ENCODE peak calls at places on chromosomes 2 and 18, in five cellular contexts. Q is kidney glomerular epithelial cell, J is kidney tubule cell, T is sigmoid colon, R is NCI-H510A treated with DMSO at 0.1 percent for 48 hours. D is an unnamed sample.

GRCh38 chr18:7382631-7383335 is 151.9 kb downstream of the LRRC30 start:
- DNase-seq in Q (no peak), J (no peak), T (no peak), R (no peak), D (no peak)

GRCh38 chr2:42754021-42754775 is 9.7 kb downstream of the OXER1 start:
- DNase-seq in Q (no peak), J (no peak), T (no peak), R (peak), D (no peak)

GRCh38 chr2:72915907-72916742 is 1.2 kb upstream of the EMX1 start:
- DNase-seq in Q (peak), J (peak), T (peak), R (peak), D (no peak)

GRCh38 chr18:31954349-31954748 is 11.4 kb upstream of the TRAPPC8 start:
- DNase-seq in Q (no peak), J (peak), T (no peak), R (no peak), D (no peak)

GRCh38 chr2:24359701-24360049 is 661 bp downstream of the ITSN2 start:
- DNase-seq in Q (no peak), J (peak), T (peak), R (no peak), D (no peak)

GRCh38 chr18:70154591-70155194 is 50.8 kb downstream of the RTTN start:
- DNase-seq in Q (peak), J (peak), T (no peak), R (no peak), D (no peak)

GRCh38 chr2:163779970-163780597 is 44.3 kb upstream of the FIGN start:
- DNase-seq in Q (no peak), J (peak), T (no peak), R (no peak), D (peak)

GRCh38 chr18:11089931-11090715 is 59.2 kb downstream of the PIEZO2 start:
- DNase-seq in Q (no peak), J (no peak), T (no peak), R (no peak), D (no peak)

GRCh38 chr18:73040247-73040646 is 172.5 kb upstream of the NETO1 start:
- DNase-seq in Q (no peak), J (no peak), T (no peak), R (no peak), D (no peak)

GRCh38 chr2:177758591-177759371 is 313.8 kb downstream of the PDE11A start:
- DNase-seq in Q (peak), J (peak), T (no peak), R (no peak), D (no peak)

GRCh38 chr2:95670167-95670566 is 78.4 kb downstream of the TRIM43 start:
- DNase-seq in Q (peak), J (peak), T (no peak), R (no peak), D (no peak)

GRCh38 chr2:101418704-101419663 is 31.7 kb upstream of the CREG2 start:
- DNase-seq in Q (peak), J (peak), T (peak), R (peak), D (no peak)

GRCh38 chr18:30967701-30968100 is 74.8 kb downstream of the DSC3 start:
- DNase-seq in Q (peak), J (peak), T (no peak), R (no peak), D (no peak)

GRCh38 chr2:239324456-239324855 is 76.4 kb downstream of the HDAC4 start:
- DNase-seq in Q (no peak), J (no peak), T (no peak), R (no peak), D (no peak)

GRCh38 chr2:96955694-96956610 is 30.4 kb downstream of the FAM178B start:
- DNase-seq in Q (no peak), J (no peak), T (peak), R (peak), D (no peak)

GRCh38 chr18:5417342-5417741 is 121.8 kb upstream of the ZBTB14 start:
- DNase-seq in Q (no peak), J (no peak), T (no peak), R (no peak), D (no peak)

GRCh38 chr2:229296561-229296960 is 25.5 kb upstream of the PID1 start:
- DNase-seq in Q (no peak), J (no peak), T (no peak), R (no peak), D (no peak)

GRCh38 chr2:219049282-219049681 is 8.0 kb upstream of the CFAP65 start:
- DNase-seq in Q (no peak), J (no peak), T (no peak), R (no peak), D (no peak)

GRCh38 chr2:240831594-240832204 is 11.7 kb upstream of the KIF1A start:
- DNase-seq in Q (no peak), J (no peak), T (no peak), R (no peak), D (peak)

GRCh38 chr2:234674781-234675201 is 177.9 kb upstream of the ARL4C start:
- DNase-seq in Q (peak), J (peak), T (no peak), R (no peak), D (no peak)

GRCh38 chr18:31828613-31829012 is 67.9 kb upstream of the SLC25A52 start:
- DNase-seq in Q (no peak), J (no peak), T (no peak), R (no peak), D (no peak)

GRCh38 chr2:49271060-49271665 is 116.8 kb upstream of the FSHR start:
- DNase-seq in Q (no peak), J (no peak), T (no peak), R (no peak), D (no peak)

GRCh38 chr2:169767243-169767888 is 31.3 kb upstream of the SSB start:
- DNase-seq in Q (peak), J (peak), T (peak), R (peak), D (no peak)

GRCh38 chr2:229869226-229869625 is 52.6 kb downstream of the TRIP12 start:
- DNase-seq in Q (no peak), J (no peak), T (no peak), R (no peak), D (no peak)

GRCh38 chr18:76131738-76132137 is 363.3 kb downstream of the ZNF516 start:
- DNase-seq in Q (no peak), J (peak), T (no peak), R (peak), D (no peak)

GRCh38 chr2:208329485-208329884 is 63.4 kb downstream of the PIKFYVE start:
- DNase-seq in Q (no peak), J (no peak), T (no peak), R (no peak), D (no peak)

GRCh38 chr2:232889876-232890401 is 19.9 kb downstream of the SNORC start:
- DNase-seq in Q (no peak), J (no peak), T (no peak), R (no peak), D (no peak)

GRCh38 chr2:43542285-43542933 is 53.4 kb downstream of the THADA start:
- DNase-seq in Q (peak), J (peak), T (no peak), R (peak), D (no peak)

GRCh38 chr2:233384811-233385488 is 30.7 kb downstream of the DGKD start:
- DNase-seq in Q (no peak), J (no peak), T (no peak), R (no peak), D (no peak)

GRCh38 chr2:108588070-108588668 is 53.9 kb downstream of the LIMS1 start:
- DNase-seq in Q (no peak), J (no peak), T (no peak), R (no peak), D (no peak)

GRCh38 chr18:35038029-35038428 is 3.2 kb upstream of the MAPRE2 start:
- DNase-seq in Q (no peak), J (no peak), T (no peak), R (no peak), D (no peak)

GRCh38 chr2:172739651-172740050 is 4.0 kb downstream of the RAPGEF4 start:
- DNase-seq in Q (no peak), J (no peak), T (no peak), R (no peak), D (no peak)

GRCh38 chr2:119856469-119856901 is 96.8 kb downstream of the PTPN4 start:
- DNase-seq in Q (no peak), J (peak), T (no peak), R (peak), D (no peak)

GRCh38 chr2:25305197-25305596 is 36.5 kb downstream of the DNMT3A start:
- DNase-seq in Q (no peak), J (no peak), T (no peak), R (no peak), D (no peak)

GRCh38 chr18:49168970-49169619 is 218.3 kb upstream of the SMAD7 start:
- DNase-seq in Q (no peak), J (peak), T (no peak), R (peak), D (no peak)

GRCh38 chr2:64482765-64483504 is 29.0 kb downstream of the LGALSL start:
- DNase-seq in Q (peak), J (peak), T (no peak), R (no peak), D (no peak)

GRCh38 chr2:59025157-59025757 is 784.1 kb upstream of the FANCL start:
- DNase-seq in Q (peak), J (peak), T (no peak), R (peak), D (no peak)

GRCh38 chr2:44055229-44055628 is 59.4 kb upstream of the LRPPRC start:
- DNase-seq in Q (no peak), J (no peak), T (no peak), R (no peak), D (no peak)

D was measured in RWPE2.